ENCODE peak calls at places on chromosomes 13 and 19, in four cellular contexts. W is foreskin fibroblast; K is breast epithelium; U is CD8-positive, alpha-beta T cell. L is an unnamed sample.

GRCh38 chr13:91946498-91947070 is 548.2 kb downstream of the GPC5 start:
- DNase-seq in W (peak; percentile 0), K (no peak), U (no peak), L (no peak)

GRCh38 chr19:5046339-5047039 is 77.6 kb downstream of the KDM4B start:
- DNase-seq in W (peak; percentile 73), K (peak; percentile 48), U (no peak), L (peak; percentile 87)

GRCh38 chr13:107124129-107124718 is 556.3 kb upstream of the ARGLU1 start:
- DNase-seq in W (peak; percentile 27), K (no peak), U (no peak), L (peak; percentile 35)

GRCh38 chr19:47429140-47429793 is 9.9 kb upstream of the MEIS3 start:
- DNase-seq in W (no peak), K (no peak), U (no peak), L (no peak)

GRCh38 chr19:17330546-17331253 is 4.0 kb downstream of the ANO8 start:
- DNase-seq in W (no peak), K (no peak), U (no peak), L (no peak)

GRCh38 chr13:86692291-86692690 is 893.1 kb upstream of the SLITRK6 start:
- DNase-seq in W (no peak), K (no peak), U (no peak), L (no peak)

GRCh38 chr13:76455960-76456359 is 430.2 kb downstream of the KCTD12 start:
- DNase-seq in W (peak; percentile 64), K (no peak), U (no peak), L (no peak)

GRCh38 chr19:41327076-41327475 is 17.1 kb downstream of the CCDC97 start:
- DNase-seq in W (peak; percentile 13), K (no peak), U (peak; percentile 56), L (no peak)

GRCh38 chr19:17394891-17395415 is 957 bp upstream of the CCDC194 start:
- DNase-seq in W (peak; percentile 74), K (no peak), U (peak; percentile 50), L (peak; percentile 75)

GRCh38 chr19:49553451-49554271 is 25.9 kb downstream of the RCN3 start:
- DNase-seq in W (peak; percentile 78), K (no peak), U (peak; percentile 61), L (peak; percentile 63)

GRCh38 chr13:50153888-50154287 is 138.6 kb downstream of the KCNRG start:
- DNase-seq in W (no peak), K (no peak), U (no peak), L (no peak)

GRCh38 chr19:38039966-38040365 is 133.0 kb downstream of the SIPA1L3 start:
- DNase-seq in W (peak; percentile 90), K (no peak), U (no peak), L (peak; percentile 72)

GRCh38 chr13:113969311-113969972 is 4.4 kb downstream of the C13orf46 start:
- DNase-seq in W (no peak), K (no peak), U (peak; percentile 18), L (no peak)

GRCh38 chr19:11418166-11418517 is 972 bp downstream of the RGL3 start:
- DNase-seq in W (no peak), K (no peak), U (no peak), L (no peak)

GRCh38 chr13:99380921-99381645 is 73.9 kb upstream of the GPR183 start:
- DNase-seq in W (no peak), K (no peak), U (peak; percentile 77), L (no peak)

GRCh38 chr19:55080915-55081772 is 5.5 kb downstream of the EPS8L1 start:
- DNase-seq in W (peak; percentile 87), K (peak; percentile 80), U (peak; percentile 82), L (peak; percentile 78)

GRCh38 chr13:84192125-84192524 is 309.9 kb upstream of the SLITRK1 start:
- DNase-seq in W (peak; percentile 37), K (no peak), U (no peak), L (peak; percentile 9)

GRCh38 chr19:35908010-35908441 is at the start of gene TYROBP:
- DNase-seq in W (no peak), K (no peak), U (no peak), L (no peak)

GRCh38 chr19:29439688-29440550 is 85.9 kb upstream of the VSTM2B start:
- DNase-seq in W (no peak), K (no peak), U (no peak), L (no peak)

GRCh38 chr19:22422220-22422619 is at the start of gene ZNF98:
- DNase-seq in W (no peak), K (peak; percentile 64), U (no peak), L (no peak)

GRCh38 chr13:79621902-79622301 is 140.9 kb downstream of the NDFIP2 start:
- DNase-seq in W (no peak), K (no peak), U (no peak), L (no peak)

GRCh38 chr13:110233181-110233641 is 73.7 kb downstream of the COL4A1 start:
- DNase-seq in W (peak; percentile 94), K (no peak), U (no peak), L (peak; percentile 72)

GRCh38 chr13:95267662-95268369 is 33.4 kb downstream of the ABCC4 start:
- DNase-seq in W (peak; percentile 94), K (no peak), U (no peak), L (peak; percentile 61)

GRCh38 chr19:27722625-27723024 is 1490.3 kb downstream of the UQCRFS1 start:
- DNase-seq in W (no peak), K (no peak), U (no peak), L (no peak)

GRCh38 chr13:41550239-41550638 is 92.9 kb downstream of the RGCC start:
- DNase-seq in W (no peak), K (no peak), U (no peak), L (no peak)

GRCh38 chr13:97288486-97288900 is 66.4 kb downstream of the MBNL2 start:
- DNase-seq in W (no peak), K (no peak), U (no peak), L (no peak)

GRCh38 chr19:14383898-14384669 is 2.8 kb downstream of the ADGRE5 start:
- DNase-seq in W (peak; percentile 73), K (no peak), U (peak; percentile 73), L (peak; percentile 83)

GRCh38 chr19:33370783-33371182 is 2.7 kb upstream of the CEBPG start:
- DNase-seq in W (no peak), K (no peak), U (no peak), L (no peak)

GRCh38 chr19:43470288-43470687 is 4.9 kb upstream of the LYPD3 start:
- DNase-seq in W (peak; percentile 70), K (no peak), U (peak; percentile 96), L (peak; percentile 27)

GRCh38 chr19:40523322-40524047 is 53.2 kb upstream of the SHKBP1 start:
- DNase-seq in W (peak; percentile 61), K (no peak), U (peak; percentile 39), L (peak; percentile 79)

GRCh38 chr19:41223431-41224234 is 4.6 kb downstream of the AXL start:
- DNase-seq in W (peak; percentile 96), K (no peak), U (no peak), L (peak; percentile 85)